ENCODE peak calls at places on chromosomes 6 and 20, in five cellular contexts. I, T, U, V and D are unnamed samples.

GRCh38 chr6:27882624-27883023 is 29.6 kb downstream of the OR2B2 start:
- DNase-seq in U (no peak), V (no peak), I (no peak), T (no peak), D (no peak)

GRCh38 chr6:170114187-170114945 is 176.5 kb downstream of the DLL1 start:
- DNase-seq in T (no peak), I (no peak), V (no peak), U (no peak), D (no peak)

GRCh38 chr6:42960243-42961019 is at the start of gene GNMT:
- DNase-seq in I (no peak), U (peak), T (no peak), V (no peak), D (no peak)

GRCh38 chr6:12001706-12002070 is 10.4 kb upstream of the HIVEP1 start:
- DNase-seq in U (no peak), I (no peak), V (no peak), T (no peak), D (no peak)

GRCh38 chr6:49453221-49453620 is 9.8 kb downstream of the MMUT start:
- DNase-seq in U (no peak), T (no peak), V (no peak), I (no peak), D (no peak)

GRCh38 chr6:170206317-170206621 is 84.6 kb downstream of the DLL1 start:
- DNase-seq in V (no peak), I (no peak), T (no peak), U (no peak), D (no peak)

GRCh38 chr6:11309947-11310665 is 77.6 kb upstream of the NEDD9 start:
- DNase-seq in I (no peak), U (no peak), V (no peak), T (no peak), D (no peak)

GRCh38 chr6:129555206-129555832 is 154.7 kb downstream of the ARHGAP18 start:
- DNase-seq in U (no peak), V (no peak), T (peak), I (no peak), D (no peak)

GRCh38 chr20:7693761-7694160 is 246.5 kb downstream of the HAO1 start:
- DNase-seq in I (no peak), T (no peak), U (no peak), V (no peak), D (no peak)

GRCh38 chr6:126052485-126052884 is 66.1 kb downstream of the TRMT11 start:
- DNase-seq in I (no peak), V (no peak), T (no peak), U (no peak), D (no peak)

GRCh38 chr6:3592371-3592941 is 135.6 kb upstream of the SLC22A23 start:
- DNase-seq in I (peak), U (no peak), T (peak), V (no peak), D (no peak)

GRCh38 chr20:51566594-51566993 is 24.1 kb upstream of the NFATC2 start:
- DNase-seq in T (no peak), V (no peak), U (no peak), I (no peak), D (no peak)

GRCh38 chr20:47196091-47197081 is 160.1 kb downstream of the ZMYND8 start:
- DNase-seq in V (no peak), U (peak), I (no peak), T (no peak), D (peak)

GRCh38 chr6:42503894-42504293 is 52.2 kb upstream of the TRERF1 start:
- DNase-seq in V (no peak), T (no peak), U (no peak), I (no peak), D (no peak)

GRCh38 chr6:162070639-162071038 is 656.9 kb downstream of the PRKN start:
- DNase-seq in T (no peak), I (no peak), V (no peak), U (no peak), D (no peak)

GRCh38 chr20:2575682-2576081 is 39.3 kb downstream of the TMC2 start:
- DNase-seq in U (no peak), T (no peak), V (no peak), I (no peak), D (no peak)

GRCh38 chr6:151413372-151414145 is 22.2 kb upstream of the ZBTB2 start:
- DNase-seq in V (no peak), T (no peak), I (no peak), U (no peak), D (no peak)

GRCh38 chr6:41786451-41787218 is 859 bp upstream of the TOMM6 start:
- DNase-seq in U (peak), I (no peak), V (no peak), T (no peak), D (no peak)

GRCh38 chr6:108180776-108181175 is 15.0 kb downstream of the NR2E1 start:
- DNase-seq in U (no peak), I (no peak), V (no peak), T (no peak), D (no peak)

GRCh38 chr20:50227506-50227905 is 36.9 kb downstream of the CEBPB start:
- DNase-seq in I (no peak), U (no peak), V (no peak), T (no peak), D (no peak)

GRCh38 chr6:97059473-97059872 is 134.9 kb downstream of the KLHL32 start:
- DNase-seq in V (no peak), I (no peak), U (no peak), T (peak), D (peak)

GRCh38 chr6:44225579-44226325 is 2.4 kb downstream of the SLC29A1 start:
- DNase-seq in I (no peak), V (no peak), U (no peak), T (no peak), D (no peak)

GRCh38 chr20:9200620-9201019 is 131.7 kb downstream of the PLCB4 start:
- DNase-seq in I (no peak), V (no peak), T (no peak), U (no peak), D (no peak)

GRCh38 chr6:43181942-43182860 is at the start of gene CUL9:
- DNase-seq in T (no peak), U (peak), I (no peak), V (no peak), D (no peak)

GRCh38 chr6:115545410-115545986 is 515.2 kb downstream of the FRK start:
- DNase-seq in U (no peak), I (no peak), T (no peak), V (no peak), D (no peak)